ENCODE peak calls at places on chromosome 10, in six cellular contexts. M is HepG2, L is prostate gland, T is H1, A is HCT116, Q is endothelial cell of umbilical vein. D is an unnamed sample.
A peak's percentile ranks its signal among the peaks of the same experiment; 100 is the strongest.

GRCh38 chr10:46094931-46095755 is 49.1 kb upstream of the MSMB start:
- DNase-seq in A (no peak), Q (no peak), T (no peak), L (no peak), M (no peak), D (no peak)

GRCh38 chr10:61903184-61903990 is 1.9 kb downstream of the ARID5B start:
- DNase-seq in M (peak; percentile 38), T (peak; percentile 56), Q (peak; percentile 69), L (peak; percentile 61), A (peak; percentile 42), D (no peak)

GRCh38 chr10:19412531-19412930 is 363.9 kb downstream of the MALRD1 start:
- DNase-seq in M (peak; percentile 16), T (no peak), Q (no peak), A (no peak), L (peak; percentile 31), D (no peak)

GRCh38 chr10:100888957-100889356 is 23.8 kb upstream of the SLF2 start:
- DNase-seq in L (no peak), Q (no peak), M (no peak), T (no peak), A (peak; percentile 34), D (no peak)

GRCh38 chr10:100008142-100008522 is 1.6 kb downstream of the DNMBP start:
- DNase-seq in T (no peak), L (no peak), M (no peak), Q (peak; percentile 63), A (no peak), D (no peak)

GRCh38 chr10:78377362-78377761 is 343.7 kb downstream of the RPS24 start:
- DNase-seq in M (no peak), A (no peak), L (no peak), Q (no peak), T (no peak), D (no peak)

GRCh38 chr10:20871970-20872369 is 25.1 kb downstream of the NEBL start:
- DNase-seq in L (no peak), T (no peak), A (no peak), Q (no peak), M (no peak), D (no peak)

GRCh38 chr10:133205146-133205545 is 24.9 kb upstream of the UTF1 start:
- DNase-seq in L (no peak), Q (no peak), T (no peak), A (no peak), M (no peak), D (no peak)

GRCh38 chr10:132678436-132679216 is 107.3 kb downstream of the NKX6-2 start:
- DNase-seq in Q (no peak), T (no peak), M (no peak), A (no peak), L (no peak), D (no peak)

GRCh38 chr10:103554488-103555320 is 61.2 kb downstream of the NEURL1 start:
- DNase-seq in Q (peak; percentile 20), M (peak; percentile 39), A (no peak), L (peak; percentile 39), T (peak; percentile 64), D (peak; percentile 60)

GRCh38 chr10:68871105-68871711 is 29.9 kb upstream of the DDX50 start:
- DNase-seq in A (no peak), L (no peak), M (peak; percentile 16), T (no peak), Q (no peak), D (no peak)

GRCh38 chr10:104440221-104440620 is 86.6 kb downstream of the CFAP58 start:
- DNase-seq in L (no peak), A (no peak), M (no peak), T (no peak), Q (no peak), D (no peak)

GRCh38 chr10:78688945-78689935 is 379.5 kb upstream of the ZMIZ1 start:
- DNase-seq in A (no peak), Q (no peak), T (no peak), M (no peak), L (no peak), D (no peak)

GRCh38 chr10:36712695-36713094 is 412.7 kb upstream of the ANKRD30A start:
- DNase-seq in A (no peak), M (no peak), L (no peak), T (no peak), Q (no peak), D (no peak)

DNA sequence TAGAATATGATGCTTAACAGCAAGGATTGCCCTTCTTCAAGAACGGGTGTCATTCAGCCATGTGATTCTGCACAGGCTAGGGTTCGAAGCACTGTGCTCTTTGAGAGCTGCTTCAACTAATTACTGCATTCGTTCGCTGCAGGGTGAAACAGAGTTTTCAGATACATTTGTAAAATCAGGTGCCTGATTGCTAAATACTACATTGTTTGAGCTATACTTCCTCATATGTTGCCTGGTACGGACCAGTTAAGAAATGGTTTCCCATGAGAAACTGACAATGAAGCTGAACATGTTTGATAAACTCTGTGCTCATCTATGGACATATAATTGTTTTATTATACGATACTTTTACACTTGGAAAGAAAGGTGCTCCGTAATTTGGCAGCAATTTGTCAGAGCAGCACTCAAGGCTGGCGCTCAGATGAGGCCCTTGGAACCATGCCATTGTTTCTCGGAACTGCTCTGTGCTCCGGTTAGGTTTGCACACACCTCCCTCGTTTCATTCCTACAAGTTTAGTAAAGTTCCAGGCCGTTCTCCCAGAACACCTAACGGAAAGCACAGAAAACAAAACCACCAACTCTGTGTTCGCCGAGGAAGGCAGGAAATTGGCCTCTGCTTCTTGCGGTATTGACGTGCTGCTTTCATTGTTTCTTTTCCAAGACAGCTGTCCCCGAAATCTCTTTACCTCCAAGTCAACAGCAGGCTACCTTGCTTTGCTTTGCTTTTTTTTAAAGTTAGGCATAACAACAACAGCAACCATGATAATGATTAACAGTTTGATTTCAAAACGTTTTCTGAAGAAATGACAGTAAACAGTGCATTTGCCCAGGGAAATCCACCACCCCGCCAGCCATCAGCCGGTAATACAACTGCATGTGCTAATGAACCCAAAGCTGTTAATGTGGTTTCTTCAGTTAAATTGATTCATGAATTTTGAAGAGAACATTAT is 206.9 kb downstream of the EBF3 start:
- DNase-seq in A (no peak), L (peak; percentile 65), Q (no peak), T (peak; percentile 24), M (no peak), D (peak; percentile 61)
- TF ChIP-seq POLR2A in A (no peak), L (no peak), Q (no peak), T (no peak), M (no peak), D (no peak)

GRCh38 chr10:58385784-58386112 is 538 bp downstream of the TFAM start:
- DNase-seq in Q (no peak), L (peak; percentile 8), T (no peak), A (no peak), M (peak; percentile 2), D (peak; percentile 18)

GRCh38 chr10:58382489-58382995 is 2.7 kb upstream of the TFAM start:
- DNase-seq in Q (no peak), A (no peak), L (no peak), M (no peak), T (no peak), D (no peak)

GRCh38 chr10:58384999-58385783 is at the start of gene TFAM:
- DNase-seq in Q (peak; percentile 97), M (peak; percentile 88), A (peak; percentile 81), T (peak; percentile 96), L (peak; percentile 89), D (peak; percentile 91)

GRCh38 chr10:58384095-58384494 is 1.1 kb upstream of the TFAM start:
- DNase-seq in L (no peak), M (no peak), Q (no peak), A (no peak), T (no peak), D (no peak)

GRCh38 chr10:58384536-58384998 is 643 bp upstream of the TFAM start:
- DNase-seq in M (no peak), A (no peak), L (no peak), T (no peak), Q (no peak), D (no peak)
- TF ChIP-seq POLR2AphosphoS5 in M (no peak), A (no peak), L (no peak), T (no peak), Q (no peak), D (no peak)

GRCh38 chr10:118343115-118343514 is 991 bp upstream of the FAM204A start:
- DNase-seq in M (no peak), Q (no peak), A (no peak), L (no peak), T (no peak), D (no peak)

GRCh38 chr10:118343549-118343948 is 1.4 kb upstream of the FAM204A start:
- DNase-seq in A (no peak), Q (no peak), M (no peak), L (no peak), T (no peak), D (no peak)

GRCh38 chr10:118342638-118343020 is 505 bp upstream of the FAM204A start:
- DNase-seq in L (no peak), T (no peak), A (no peak), Q (no peak), M (peak; percentile 5), D (no peak)

GRCh38 chr10:118340486-118340885 is 1.6 kb downstream of the FAM204A start:
- DNase-seq in M (no peak), T (no peak), Q (peak; percentile 14), A (no peak), L (no peak), D (no peak)

GRCh38 chr10:118341678-118342637 is at the start of gene FAM204A:
- DNase-seq in M (peak; percentile 88), Q (peak; percentile 96), T (peak; percentile 96), L (peak; percentile 91), A (peak; percentile 93), D (peak; percentile 96)
- TF ChIP-seq POLR2A in M (peak; percentile 74), Q (peak; percentile 84), T (peak; percentile 48), L (peak; percentile 61), A (peak; percentile 80), D (peak; percentile 68)

GRCh38 chr10:129033790-129034272 is 433.2 kb upstream of the MGMT start:
- DNase-seq in Q (no peak), A (no peak), M (no peak), L (no peak), T (no peak), D (no peak)
- TF ChIP-seq POLR2AphosphoS5 in Q (no peak), A (no peak), M (no peak), L (no peak), T (no peak), D (no peak)

GRCh38 chr10:97332586-97333350 is 1.8 kb downstream of the FRAT2 start:
- DNase-seq in M (peak; percentile 77), T (no peak), A (no peak), L (peak; percentile 76), Q (peak; percentile 82), D (peak; percentile 34)
- TF ChIP-seq POLR2A in M (peak; percentile 28), T (peak; percentile 40), A (no peak), L (peak; percentile 7), Q (no peak), D (no peak)

GRCh38 chr10:35425596-35425995 is 89.3 kb downstream of the CCNY start:
- DNase-seq in A (no peak), Q (peak; percentile 29), T (no peak), L (no peak), M (no peak), D (no peak)

GRCh38 chr10:35426657-35427056 is 90.3 kb downstream of the CCNY start:
- DNase-seq in L (no peak), T (no peak), Q (no peak), M (no peak), A (no peak), D (no peak)

GRCh38 chr10:35427543-35427942 is 91.2 kb downstream of the CCNY start:
- DNase-seq in L (no peak), M (no peak), T (no peak), Q (no peak), A (no peak), D (no peak)

GRCh38 chr10:35424680-35425285 is 88.5 kb downstream of the CCNY start:
- DNase-seq in A (no peak), T (no peak), L (peak; percentile 23), M (no peak), Q (no peak), D (no peak)

GRCh38 chr10:35428521-35428920 is 92.2 kb downstream of the CCNY start:
- DNase-seq in Q (no peak), M (no peak), L (no peak), T (peak; percentile 37), A (no peak), D (no peak)
- TF ChIP-seq POLR2AphosphoS5 in Q (no peak), M (no peak), L (no peak), T (no peak), A (no peak), D (no peak)

D was measured in breast epithelium.